ENCODE peak calls at places on chromosomes 5 and 9, in six cellular contexts. V is HCT116, P is GM12878, F is K562, A is SK-N-SH, W is HepG2. Z is an unnamed sample.

GRCh38 chr9:98551511-98552286 is 157.0 kb downstream of the GABBR2 start:
- DNase-seq in V (no peak), F (no peak), W (no peak), P (no peak), A (no peak), Z (peak; percentile 5)

GRCh38 chr5:131991593-131992324 is 19.7 kb downstream of the ACSL6 start:
- DNase-seq in W (no peak), P (no peak), A (no peak), V (no peak), F (no peak), Z (no peak)

GRCh38 chr5:144183254-144183889 is 12.7 kb downstream of the KCTD16 start:
- DNase-seq in P (no peak), W (no peak), V (no peak), F (peak; percentile 20), A (peak; percentile 44), Z (no peak)

GRCh38 chr5:21152611-21153010 is 1164.6 kb upstream of the CDH18 start:
- DNase-seq in V (no peak), W (no peak), P (no peak), A (no peak), F (no peak), Z (no peak)

GRCh38 chr5:1804001-1804690 is 2.9 kb downstream of the NDUFS6 start:
- DNase-seq in F (no peak), V (no peak), W (no peak), P (no peak), A (no peak), Z (no peak)

GRCh38 chr5:147427784-147428401 is 82.0 kb downstream of the DPYSL3 start:
- DNase-seq in F (no peak), V (no peak), W (no peak), A (no peak), P (no peak), Z (no peak)

GRCh38 chr9:35650341-35651158 is at the start of gene SIT1:
- DNase-seq in V (no peak), P (no peak), F (no peak), A (no peak), W (no peak), Z (no peak)

GRCh38 chr9:95508968-95509850 is 7.6 kb downstream of the PTCH1 start:
- DNase-seq in P (peak; percentile 56), W (peak; percentile 73), F (peak; percentile 42), V (peak; percentile 69), A (peak; percentile 74), Z (peak; percentile 97)

GRCh38 chr5:167688731-167689130 is 602.7 kb upstream of the WWC1 start:
- DNase-seq in W (no peak), P (no peak), V (no peak), A (no peak), F (no peak), Z (no peak)

GRCh38 chr5:149757186-149757950 is 27.3 kb downstream of the PPARGC1B start:
- DNase-seq in V (no peak), F (no peak), A (no peak), P (no peak), W (no peak), Z (no peak)

GRCh38 chr5:6832994-6833393 is 119.8 kb downstream of the TENT4A start:
- DNase-seq in W (no peak), P (no peak), V (no peak), A (no peak), F (no peak), Z (no peak)

GRCh38 chr5:14557840-14558239 is 23.8 kb upstream of the OTULINL start:
- DNase-seq in V (no peak), W (no peak), F (no peak), A (no peak), P (no peak), Z (no peak)

GRCh38 chr5:6350277-6351090 is 27.9 kb downstream of the MED10 start:
- DNase-seq in F (no peak), A (peak; percentile 58), V (no peak), W (no peak), P (no peak), Z (no peak)

GRCh38 chr9:127458921-127459320 is 7.6 kb downstream of the LRSAM1 start:
- DNase-seq in F (no peak), W (no peak), V (no peak), A (no peak), P (no peak), Z (no peak)

GRCh38 chr5:38660194-38660668 is 103.8 kb upstream of the LIFR start:
- DNase-seq in W (peak; percentile 6), A (no peak), F (peak; percentile 23), V (no peak), P (no peak), Z (peak; percentile 87)
- TF ChIP-seq YY1 in W (no peak), A (no peak), F (peak; percentile 41), V (no peak), P (no peak), Z (peak; percentile 32)

DNA sequence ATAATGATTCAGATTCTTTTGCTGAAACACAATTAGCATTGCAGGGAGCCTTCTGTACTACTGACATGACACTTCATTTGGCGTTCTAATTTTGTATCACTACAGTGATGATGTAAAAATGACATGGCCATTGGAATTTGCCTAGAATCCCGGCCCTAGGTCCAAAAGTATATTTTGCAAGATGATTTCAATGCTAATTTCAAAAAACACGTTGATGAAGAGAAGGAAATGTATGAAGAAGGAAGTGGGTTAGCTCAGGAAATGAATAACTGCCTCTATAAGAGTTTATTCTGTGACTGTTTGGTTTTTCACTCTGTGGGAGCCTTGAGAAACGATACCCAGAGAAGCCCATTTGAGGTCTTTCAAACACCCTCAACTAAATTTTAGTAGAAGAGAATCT is 59.3 kb downstream of the OSTF1 start:
- DNase-seq in P (peak; percentile 4), A (no peak), W (no peak), V (no peak), F (no peak), Z (no peak)
- H3K4me3 ChIP-seq in P (no peak overlapping the region), A (no peak overlapping the region), W (no peak overlapping the region), V (no peak overlapping the region), F (no peak overlapping the region), Z (no peak overlapping the region)

GRCh38 chr5:178554311-178554710 is 35.9 kb downstream of the COL23A1 start:
- DNase-seq in A (no peak), F (no peak), V (no peak), P (no peak), W (no peak), Z (no peak)
- H3K9me3 ChIP-seq in A (no peaks in the 10 kb centered on the region), F (no peaks in the 10 kb centered on the region), V (no peaks in the 10 kb centered on the region), P (no peaks in the 10 kb centered on the region), W (no peaks in the 10 kb centered on the region), Z (no peaks in the 10 kb centered on the region)

DNA sequence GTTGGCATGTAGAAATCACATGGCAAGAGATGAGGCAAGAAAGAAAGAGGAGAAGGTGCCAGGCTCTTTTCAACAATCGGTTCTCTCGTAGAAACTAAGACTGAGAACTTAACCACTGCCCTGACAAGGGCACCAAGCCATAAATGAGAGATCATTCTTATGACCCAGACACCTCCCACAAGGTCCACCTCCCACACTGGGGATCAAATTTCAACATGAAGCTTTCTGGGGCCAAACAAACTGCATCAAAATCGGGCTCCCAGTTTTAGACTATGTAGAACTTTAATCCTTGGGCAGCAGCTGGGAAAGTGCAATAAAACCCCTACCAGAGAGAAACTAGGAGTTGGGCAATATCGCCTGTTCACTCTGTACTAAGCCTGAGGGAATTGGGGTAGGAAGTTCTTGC is 150.2 kb upstream of the CCDC152 start:
- DNase-seq in F (no peak), V (no peak), W (no peak), P (no peak), A (no peak), Z (no peak)
- TF ChIP-seq YY1 in F (no peak), V (no peak), W (no peak), P (no peak), A (no peak), Z (no peak)